ENCODE peak calls at places on chromosome 15, in eight cellular contexts. One of them, this sample, is unnamed.

GRCh38 chr15:101014921-101015841 is 96.0 kb downstream of the LRRK1 start:
- DNase-seq in ovary: peak; percentile 85
- DNase-seq in H9: peak; percentile 81
- DNase-seq in PC-3: peak; percentile 75
- DNase-seq in endodermal cell: peak; percentile 92
- DNase-seq in right lobe of liver: peak; percentile 77
- DNase-seq in osteoblast: peak; percentile 92
- DNase-seq in cardiac muscle cell: peak; percentile 76
- DNase-seq in this sample: peak; percentile 80

GRCh38 chr15:78732634-78733033 is 78.6 kb downstream of the ADAMTS7 start:
- DNase-seq in osteoblast: no peak
- DNase-seq in right lobe of liver: no peak
- DNase-seq in PC-3: no peak
- DNase-seq in H9: no peak
- DNase-seq in endodermal cell: peak; percentile 8
- DNase-seq in ovary: no peak
- DNase-seq in cardiac muscle cell: no peak
- DNase-seq in this sample: no peak

GRCh38 chr15:50260969-50261496 is 4.5 kb downstream of the HDC start:
- DNase-seq in osteoblast: no peak
- DNase-seq in ovary: no peak
- DNase-seq in right lobe of liver: no peak
- DNase-seq in endodermal cell: no peak
- DNase-seq in H9: no peak
- DNase-seq in cardiac muscle cell: no peak
- DNase-seq in PC-3: no peak
- DNase-seq in this sample: no peak

GRCh38 chr15:41946970-41947369 is 25.4 kb downstream of the EHD4 start:
- DNase-seq in H9: no peak
- DNase-seq in cardiac muscle cell: no peak
- DNase-seq in right lobe of liver: no peak
- DNase-seq in ovary: no peak
- DNase-seq in PC-3: no peak
- DNase-seq in osteoblast: no peak
- DNase-seq in endodermal cell: peak; percentile 30
- DNase-seq in this sample: no peak

GRCh38 chr15:78313383-78313782 is 14.0 kb upstream of the SKIC8 start:
- DNase-seq in cardiac muscle cell: no peak
- DNase-seq in right lobe of liver: no peak
- DNase-seq in PC-3: no peak
- DNase-seq in ovary: no peak
- DNase-seq in H9: no peak
- DNase-seq in endodermal cell: no peak
- DNase-seq in osteoblast: peak; percentile 5
- DNase-seq in this sample: no peak

GRCh38 chr15:50181983-50182232 is at the start of gene SLC27A2:
- DNase-seq in endodermal cell: no peak
- DNase-seq in H9: peak; percentile 80
- DNase-seq in PC-3: peak; percentile 53
- DNase-seq in osteoblast: peak; percentile 84
- DNase-seq in cardiac muscle cell: no peak
- DNase-seq in right lobe of liver: peak; percentile 85
- DNase-seq in ovary: no peak
- DNase-seq in this sample: no peak

GRCh38 chr15:68271854-68272471 is 5.6 kb upstream of the FEM1B start:
- DNase-seq in right lobe of liver: peak; percentile 42
- DNase-seq in H9: peak; percentile 41
- DNase-seq in osteoblast: peak; percentile 86
- DNase-seq in PC-3: peak; percentile 96
- DNase-seq in ovary: no peak
- DNase-seq in cardiac muscle cell: no peak
- DNase-seq in endodermal cell: peak; percentile 62
- DNase-seq in this sample: no peak

GRCh38 chr15:78873796-78874761 is 1.4 kb downstream of the MORF4L1 start:
- DNase-seq in right lobe of liver: peak; percentile 45
- DNase-seq in osteoblast: no peak
- DNase-seq in ovary: peak; percentile 51
- DNase-seq in endodermal cell: no peak
- DNase-seq in H9: no peak
- DNase-seq in cardiac muscle cell: no peak
- DNase-seq in PC-3: peak; percentile 24
- DNase-seq in this sample: no peak

GRCh38 chr15:75452364-75452967 is 976 bp upstream of the SIN3A start:
- DNase-seq in PC-3: peak; percentile 84
- DNase-seq in H9: peak; percentile 80
- DNase-seq in cardiac muscle cell: peak; percentile 81
- DNase-seq in osteoblast: peak; percentile 94
- DNase-seq in ovary: peak; percentile 90
- DNase-seq in right lobe of liver: peak; percentile 85
- DNase-seq in endodermal cell: peak; percentile 88
- DNase-seq in this sample: peak; percentile 95

GRCh38 chr15:101458158-101458895 is 31.2 kb downstream of the PCSK6 start:
- DNase-seq in PC-3: no peak
- DNase-seq in ovary: no peak
- DNase-seq in H9: no peak
- DNase-seq in endodermal cell: peak; percentile 34
- DNase-seq in right lobe of liver: no peak
- DNase-seq in osteoblast: no peak
- DNase-seq in cardiac muscle cell: no peak
- DNase-seq in this sample: no peak

GRCh38 chr15:54772663-54773062 is 424.1 kb downstream of the RSL24D1 start:
- DNase-seq in cardiac muscle cell: no peak
- DNase-seq in ovary: no peak
- DNase-seq in H9: no peak
- DNase-seq in endodermal cell: no peak
- DNase-seq in osteoblast: no peak
- DNase-seq in right lobe of liver: no peak
- DNase-seq in PC-3: no peak
- DNase-seq in this sample: no peak

GRCh38 chr15:52440414-52440813 is 88.3 kb downstream of the MYO5A start:
- DNase-seq in right lobe of liver: no peak
- DNase-seq in PC-3: peak; percentile 68
- DNase-seq in cardiac muscle cell: no peak
- DNase-seq in endodermal cell: no peak
- DNase-seq in osteoblast: peak; percentile 61
- DNase-seq in H9: no peak
- DNase-seq in ovary: no peak
- DNase-seq in this sample: no peak

GRCh38 chr15:43204016-43204901 is 16.6 kb downstream of the EPB42 start:
- DNase-seq in endodermal cell: peak; percentile 86
- DNase-seq in H9: peak; percentile 73
- DNase-seq in osteoblast: peak; percentile 89
- DNase-seq in ovary: peak; percentile 48
- DNase-seq in right lobe of liver: peak; percentile 54
- DNase-seq in PC-3: peak; percentile 73
- DNase-seq in cardiac muscle cell: peak; percentile 64
- DNase-seq in this sample: peak; percentile 44

GRCh38 chr15:58517252-58517681 is 85.5 kb downstream of the LIPC start:
- DNase-seq in endodermal cell: no peak
- DNase-seq in right lobe of liver: no peak
- DNase-seq in H9: no peak
- DNase-seq in cardiac muscle cell: peak; percentile 5
- DNase-seq in osteoblast: no peak
- DNase-seq in PC-3: no peak
- DNase-seq in ovary: no peak
- DNase-seq in this sample: no peak

GRCh38 chr15:101052681-101053121 is 133.5 kb downstream of the LRRK1 start:
- DNase-seq in PC-3: no peak
- DNase-seq in H9: no peak
- DNase-seq in cardiac muscle cell: no peak
- DNase-seq in osteoblast: peak; percentile 67
- DNase-seq in right lobe of liver: no peak
- DNase-seq in endodermal cell: peak; percentile 36
- DNase-seq in ovary: no peak
- DNase-seq in this sample: no peak

GRCh38 chr15:92112711-92113110 is 259.2 kb downstream of the SLCO3A1 start:
- DNase-seq in H9: no peak
- DNase-seq in PC-3: no peak
- DNase-seq in osteoblast: no peak
- DNase-seq in cardiac muscle cell: no peak
- DNase-seq in ovary: no peak
- DNase-seq in right lobe of liver: no peak
- DNase-seq in endodermal cell: no peak
- DNase-seq in this sample: no peak

GRCh38 chr15:27258287-27258686 is 287.3 kb downstream of the GABRG3 start:
- DNase-seq in H9: peak; percentile 49
- DNase-seq in endodermal cell: peak; percentile 72
- DNase-seq in cardiac muscle cell: peak; percentile 34
- DNase-seq in ovary: no peak
- DNase-seq in PC-3: no peak
- DNase-seq in right lobe of liver: no peak
- DNase-seq in osteoblast: no peak
- DNase-seq in this sample: no peak

GRCh38 chr15:59904450-59904979 is 99.6 kb upstream of the FOXB1 start:
- DNase-seq in ovary: no peak
- DNase-seq in H9: peak; percentile 50
- DNase-seq in cardiac muscle cell: peak; percentile 5
- DNase-seq in endodermal cell: peak; percentile 82
- DNase-seq in right lobe of liver: no peak
- DNase-seq in osteoblast: no peak
- DNase-seq in PC-3: no peak
- DNase-seq in this sample: no peak

GRCh38 chr15:83835384-83836010 is 181.6 kb downstream of the ADAMTSL3 start:
- DNase-seq in ovary: no peak
- DNase-seq in right lobe of liver: no peak
- DNase-seq in osteoblast: no peak
- DNase-seq in PC-3: no peak
- DNase-seq in H9: no peak
- DNase-seq in cardiac muscle cell: no peak
- DNase-seq in endodermal cell: no peak
- DNase-seq in this sample: no peak

GRCh38 chr15:41993447-41994170 is 21.3 kb upstream of the EHD4 start:
- DNase-seq in PC-3: no peak
- DNase-seq in cardiac muscle cell: no peak
- DNase-seq in osteoblast: peak; percentile 60
- DNase-seq in right lobe of liver: no peak
- DNase-seq in ovary: peak; percentile 17
- DNase-seq in endodermal cell: no peak
- DNase-seq in H9: no peak
- DNase-seq in this sample: no peak

GRCh38 chr15:69511015-69511414 is 58.4 kb downstream of the RPLP1 start:
- DNase-seq in right lobe of liver: no peak
- DNase-seq in cardiac muscle cell: no peak
- DNase-seq in H9: no peak
- DNase-seq in PC-3: peak; percentile 32
- DNase-seq in ovary: no peak
- DNase-seq in endodermal cell: no peak
- DNase-seq in osteoblast: no peak
- DNase-seq in this sample: no peak
- H3K4me1 ChIP-seq in right lobe of liver: no peaks in the 10 kb centered on the region
- H3K4me1 ChIP-seq in cardiac muscle cell: no peaks in the 10 kb centered on the region
- H3K4me1 ChIP-seq in H9: no peaks in the 10 kb centered on the region
- H3K4me1 ChIP-seq in PC-3: peaks cover 5% of the 10 kb centered on the region
- H3K4me1 ChIP-seq in ovary: no peaks in the 10 kb centered on the region
- H3K4me1 ChIP-seq in endodermal cell: no peaks in the 10 kb centered on the region
- H3K4me1 ChIP-seq in osteoblast: peaks cover 7% of the 10 kb centered on the region
- H3K4me1 ChIP-seq in this sample: no peaks in the 10 kb centered on the region

GRCh38 chr15:86591158-86591557 is 511.5 kb downstream of the AGBL1 start:
- DNase-seq in right lobe of liver: no peak
- DNase-seq in endodermal cell: no peak
- DNase-seq in osteoblast: no peak
- DNase-seq in H9: no peak
- DNase-seq in PC-3: no peak
- DNase-seq in ovary: no peak
- DNase-seq in cardiac muscle cell: no peak
- DNase-seq in this sample: no peak

GRCh38 chr15:86590461-86590860 is 510.8 kb downstream of the AGBL1 start:
- DNase-seq in right lobe of liver: no peak
- DNase-seq in endodermal cell: no peak
- DNase-seq in cardiac muscle cell: no peak
- DNase-seq in ovary: no peak
- DNase-seq in PC-3: no peak
- DNase-seq in osteoblast: no peak
- DNase-seq in H9: no peak
- DNase-seq in this sample: no peak

GRCh38 chr15:86591994-86592746 is 512.5 kb downstream of the AGBL1 start:
- DNase-seq in osteoblast: no peak
- DNase-seq in cardiac muscle cell: no peak
- DNase-seq in PC-3: no peak
- DNase-seq in H9: no peak
- DNase-seq in right lobe of liver: no peak
- DNase-seq in endodermal cell: no peak
- DNase-seq in ovary: no peak
- DNase-seq in this sample: peak; percentile 34

DNA sequence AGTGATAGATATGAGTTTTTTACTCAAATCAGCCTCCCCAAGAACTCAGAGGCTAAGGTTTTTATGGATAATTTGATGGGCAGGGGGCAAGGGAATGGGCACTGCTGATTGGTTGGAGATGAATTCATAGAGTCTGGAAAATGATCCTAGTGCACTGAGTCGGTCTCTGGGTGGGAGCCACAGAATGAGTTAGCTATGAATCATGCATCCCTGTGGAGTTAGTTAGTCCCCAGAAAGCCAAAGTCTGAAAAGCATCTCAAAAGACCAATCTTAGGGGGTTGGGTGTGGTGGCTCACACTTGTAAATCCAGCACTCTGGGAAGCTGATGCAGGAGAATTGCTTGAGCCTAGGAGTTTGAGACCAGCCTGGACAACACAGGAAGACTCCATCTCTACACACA is 516.1 kb downstream of the AGBL1 start:
- DNase-seq in PC-3: peak; percentile 7
- DNase-seq in osteoblast: no peak
- DNase-seq in cardiac muscle cell: no peak
- DNase-seq in ovary: no peak
- DNase-seq in right lobe of liver: no peak
- DNase-seq in endodermal cell: no peak
- DNase-seq in H9: no peak
- DNase-seq in this sample: no peak
- H3K9me3 ChIP-seq in PC-3: no peaks in the 10 kb centered on the region
- H3K9me3 ChIP-seq in osteoblast: no peaks in the 10 kb centered on the region
- H3K9me3 ChIP-seq in cardiac muscle cell: no peaks in the 10 kb centered on the region
- H3K9me3 ChIP-seq in ovary: no peaks in the 10 kb centered on the region
- H3K9me3 ChIP-seq in right lobe of liver: no peaks in the 10 kb centered on the region
- H3K9me3 ChIP-seq in endodermal cell: peaks cover 35% of the 10 kb centered on the region
- H3K9me3 ChIP-seq in H9: no peaks in the 10 kb centered on the region
- H3K9me3 ChIP-seq in this sample: no peaks in the 10 kb centered on the region

DNA sequence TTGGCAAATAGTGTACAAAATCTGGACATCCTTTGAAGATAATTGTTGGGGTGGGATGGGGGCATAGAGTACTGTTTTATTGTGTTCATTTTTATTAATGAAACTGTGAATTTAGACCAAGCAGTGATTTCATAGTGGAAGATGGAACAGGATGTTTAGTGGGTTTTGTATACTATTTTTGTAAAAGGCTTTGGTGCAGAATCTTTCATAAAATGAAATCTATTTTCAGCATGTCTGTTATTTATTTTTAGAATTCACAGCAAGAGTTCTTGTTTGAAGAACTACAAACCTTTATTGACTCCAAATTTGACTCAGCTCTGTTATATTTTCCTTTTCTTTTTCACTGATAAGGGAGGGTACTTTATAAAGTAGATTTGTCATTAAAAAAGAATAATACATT is 145.4 kb downstream of the AKAP13 start:
- DNase-seq in osteoblast: no peak
- DNase-seq in cardiac muscle cell: no peak
- DNase-seq in ovary: no peak
- DNase-seq in PC-3: no peak
- DNase-seq in H9: no peak
- DNase-seq in right lobe of liver: no peak
- DNase-seq in endodermal cell: no peak
- DNase-seq in this sample: no peak
- H3K4me1 ChIP-seq in osteoblast: no peaks in the 10 kb centered on the region
- H3K4me1 ChIP-seq in cardiac muscle cell: peaks cover 5% of the 10 kb centered on the region
- H3K4me1 ChIP-seq in ovary: no peaks in the 10 kb centered on the region
- H3K4me1 ChIP-seq in PC-3: no peaks in the 10 kb centered on the region
- H3K4me1 ChIP-seq in H9: peaks cover 3% of the 10 kb centered on the region
- H3K4me1 ChIP-seq in right lobe of liver: peaks cover 6% of the 10 kb centered on the region
- H3K4me1 ChIP-seq in endodermal cell: no peaks in the 10 kb centered on the region
- H3K4me1 ChIP-seq in this sample: peaks cover 13% of the 10 kb centered on the region

GRCh38 chr15:20357139-20358065 is 184.2 kb downstream of the GOLGA6L6 start:
- DNase-seq in cardiac muscle cell: no peak
- DNase-seq in H9: peak; percentile 32
- DNase-seq in endodermal cell: no peak
- DNase-seq in right lobe of liver: peak; percentile 25
- DNase-seq in ovary: peak; percentile 42
- DNase-seq in PC-3: no peak
- DNase-seq in osteoblast: peak; percentile 88
- DNase-seq in this sample: peak; percentile 66
- H3K9me3 ChIP-seq in cardiac muscle cell: peaks cover 18% of the 10 kb centered on the region
- H3K9me3 ChIP-seq in H9: peaks cover 87% of the 10 kb centered on the region
- H3K9me3 ChIP-seq in endodermal cell: peaks cover 95% of the 10 kb centered on the region
- H3K9me3 ChIP-seq in right lobe of liver: no peaks in the 10 kb centered on the region
- H3K9me3 ChIP-seq in ovary: no peaks in the 10 kb centered on the region
- H3K9me3 ChIP-seq in PC-3: peaks cover 4% of the 10 kb centered on the region
- H3K9me3 ChIP-seq in osteoblast: peaks cover 20% of the 10 kb centered on the region
- H3K9me3 ChIP-seq in this sample: no peaks in the 10 kb centered on the region

This sample was measured in tibial artery.